ENCODE peak calls at places on chromosome 6, in nine cellular contexts. P is CD4-positive, alpha-beta T cell; G is mesenchymal stem cell; Y is naive thymus-derived CD8-positive, alpha-beta T cell; J is NCI-H1105 treated with DMSO at 0.1 percent for 48 hours; F is NCI-H2081 treated with DMSO at 0.1 percent for 48 hours; A is GM12864; O is ACHN; V is AG04449. Q is an unnamed sample.
A peak's percentile ranks its signal among the peaks of the same experiment; 100 is the strongest.

GRCh38 chr6:57305112-57305511 is 12.3 kb upstream of the PRIM2 start:
- DNase-seq in O (no peak), P (no peak), J (no peak), F (no peak), Y (no peak), A (no peak), V (no peak), G (no peak), Q (no peak)

GRCh38 chr6:2961491-2961890 is 9.9 kb downstream of the SERPINB6 start:
- DNase-seq in F (no peak), A (no peak), O (no peak), P (no peak), J (no peak), V (no peak), Y (no peak), G (no peak), Q (no peak)

GRCh38 chr6:37311666-37312473 is 41.9 kb upstream of the RNF8 start:
- DNase-seq in O (no peak), A (no peak), Y (no peak), P (no peak), G (peak; percentile 92), F (no peak), V (peak; percentile 33), J (no peak), Q (no peak)

GRCh38 chr6:47073125-47074110 is 31.3 kb upstream of the ADGRF1 start:
- DNase-seq in F (no peak), G (no peak), O (peak; percentile 8), J (no peak), P (no peak), A (no peak), Y (no peak), V (no peak), Q (no peak)

GRCh38 chr6:29628419-29629281 is 4.3 kb downstream of the GABBR1 start:
- DNase-seq in A (no peak), J (peak; percentile 88), F (peak; percentile 83), O (peak; percentile 81), V (no peak), Y (no peak), P (peak; percentile 32), G (peak; percentile 86), Q (peak; percentile 82)

GRCh38 chr6:130980310-130981032 is 82.6 kb downstream of the EPB41L2 start:
- DNase-seq in A (no peak), O (no peak), J (no peak), V (no peak), P (no peak), F (no peak), G (no peak), Y (no peak), Q (no peak)

GRCh38 chr6:33118525-33119123 is 42.8 kb downstream of the HLA-DPB1 start:
- DNase-seq in O (peak; percentile 53), G (peak; percentile 60), J (peak; percentile 64), A (no peak), P (no peak), V (no peak), Y (peak; percentile 70), F (peak; percentile 16), Q (no peak)

GRCh38 chr6:166275714-166276166 is 32.5 kb downstream of the PRR18 start:
- DNase-seq in P (peak; percentile 87), J (peak; percentile 72), O (peak; percentile 34), V (no peak), F (no peak), G (peak; percentile 51), Y (peak; percentile 84), A (no peak), Q (peak; percentile 50)

GRCh38 chr6:139446104-139446715 is 71.8 kb upstream of the CITED2 start:
- DNase-seq in A (no peak), V (no peak), O (no peak), F (no peak), G (no peak), J (no peak), Y (no peak), P (no peak), Q (no peak)

GRCh38 chr6:79188885-79189505 is 45.5 kb downstream of the HMGN3 start:
- DNase-seq in A (no peak), V (no peak), O (no peak), G (no peak), Y (no peak), J (no peak), P (no peak), F (no peak), Q (no peak)

GRCh38 chr6:19433101-19433500 is 404.1 kb upstream of the ID4 start:
- DNase-seq in A (no peak), Y (no peak), V (no peak), O (no peak), J (peak; percentile 96), P (no peak), F (no peak), G (no peak), Q (no peak)